ENCODE peak calls at places on chromosomes 12 and 14, in five cellular contexts. M, P, G, H and N are unnamed samples.

GRCh38 chr14:24952851-24953666 is 96.9 kb downstream of the STXBP6 start:
- DNase-seq in M (no peak), G (no peak), H (no peak), P (no peak), N (no peak)

GRCh38 chr12:51788876-51789275 is 59.6 kb downstream of the FIGNL2 start:
- DNase-seq in G (no peak), H (no peak), M (no peak), P (no peak), N (no peak)

GRCh38 chr12:122867701-122868461 is 28.0 kb downstream of the VPS37B start:
- DNase-seq in H (no peak), P (no peak), G (peak), M (peak), N (no peak)

GRCh38 chr12:45166056-45166455 is 49.8 kb upstream of the ANO6 start:
- DNase-seq in G (no peak), P (no peak), H (no peak), M (no peak), N (no peak)

GRCh38 chr12:76329163-76329562 is 19.1 kb downstream of the BBS10 start:
- DNase-seq in P (no peak), G (no peak), H (no peak), M (no peak), N (no peak)

GRCh38 chr14:55867726-55868125 is 250.5 kb upstream of the PELI2 start:
- DNase-seq in H (no peak), P (no peak), G (no peak), M (no peak), N (no peak)

GRCh38 chr12:46959484-46959883 is 119.9 kb upstream of the PCED1B start:
- DNase-seq in P (no peak), H (no peak), G (no peak), M (no peak), N (no peak)

GRCh38 chr12:102960766-102961487 is 3.5 kb downstream of the ASCL1 start:
- DNase-seq in H (no peak), M (no peak), G (no peak), P (no peak), N (peak)

GRCh38 chr12:72560370-72560769 is 288.2 kb downstream of the TRHDE start:
- DNase-seq in H (no peak), M (no peak), G (no peak), P (no peak), N (no peak)

GRCh38 chr12:18653465-18653864 is 84.3 kb downstream of the PLCZ1 start:
- DNase-seq in H (no peak), M (no peak), P (no peak), G (no peak), N (no peak)

GRCh38 chr12:97957109-97957508 is 494.5 kb downstream of the RMST start:
- DNase-seq in G (no peak), M (no peak), P (no peak), H (no peak), N (no peak)

GRCh38 chr12:68939500-68939899 is 6.5 kb upstream of the CPM start:
- DNase-seq in M (no peak), H (no peak), P (no peak), G (no peak), N (no peak)

GRCh38 chr14:23093993-23094665 is 807 bp downstream of the ACIN1 start:
- DNase-seq in M (no peak), G (no peak), P (no peak), H (no peak), N (no peak)

GRCh38 chr14:36069535-36069900 is 107.0 kb downstream of the PTCSC3 start:
- DNase-seq in G (peak), P (peak), H (no peak), M (no peak), N (peak)

GRCh38 chr12:94586589-94587259 is 63.6 kb downstream of the TMCC3 start:
- DNase-seq in G (peak), H (peak), P (peak), M (no peak), N (no peak)

GRCh38 chr14:24159777-24160498 is 1.1 kb upstream of the IRF9 start:
- DNase-seq in H (no peak), G (no peak), P (no peak), M (no peak), N (no peak)

GRCh38 chr12:130830246-130830551 is 8.9 kb downstream of the STX2 start:
- DNase-seq in P (no peak), G (no peak), M (no peak), H (no peak), N (no peak)

GRCh38 chr14:62776300-62776699 is 269.0 kb downstream of the KCNH5 start:
- DNase-seq in M (no peak), H (no peak), G (no peak), P (no peak), N (no peak)

GRCh38 chr14:80446356-80446755 is 235.1 kb upstream of the DIO2 start:
- DNase-seq in M (no peak), H (no peak), P (no peak), G (no peak), N (no peak)

GRCh38 chr12:110269622-110270124 is 11.4 kb upstream of the ATP2A2 start:
- DNase-seq in M (peak), H (no peak), G (no peak), P (no peak), N (no peak)

GRCh38 chr12:95216704-95217376 is 427 bp downstream of the FGD6 start:
- DNase-seq in G (no peak), M (no peak), P (no peak), H (no peak), N (no peak)

GRCh38 chr14:88871429-88871828 is 47.0 kb downstream of the TTC8 start:
- DNase-seq in H (no peak), G (no peak), M (no peak), P (no peak), N (no peak)

DNA sequence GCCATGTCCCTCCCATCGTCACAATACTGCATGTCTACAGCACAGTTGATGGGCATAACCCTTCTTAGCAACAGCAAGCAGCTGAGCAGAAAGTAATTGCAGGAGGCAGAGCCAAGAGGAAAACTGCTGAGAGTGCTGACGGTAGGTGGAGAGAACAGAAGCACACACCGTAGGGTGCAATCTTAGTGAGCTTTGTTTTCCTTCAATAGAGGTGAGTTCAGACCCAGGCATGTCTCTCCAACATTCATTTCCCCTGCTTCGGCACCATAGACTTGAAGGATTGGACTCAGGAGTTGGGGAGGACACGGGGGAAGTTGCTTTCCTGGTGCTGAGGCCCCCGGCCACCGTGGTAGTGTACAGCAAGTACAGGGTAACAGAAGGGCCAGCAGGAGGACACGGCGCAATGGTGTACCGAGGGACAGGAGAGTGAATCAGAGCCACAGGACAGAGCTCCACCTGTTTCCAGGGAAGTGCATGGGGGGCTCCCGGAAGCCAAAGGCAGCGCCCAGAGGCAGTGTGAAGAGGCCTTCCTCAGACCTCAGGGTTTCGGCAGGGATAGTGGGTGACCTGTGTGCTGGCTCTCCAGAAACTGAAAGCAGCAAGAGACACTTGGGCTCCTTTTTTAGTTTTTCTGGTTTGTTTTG is 36.3 kb upstream of the SINHCAF start:
- DNase-seq in G (peak), P (peak), H (no peak), M (no peak), N (no peak)
- TF ChIP-seq CTCF in G (no peak), P (peak), H (no peak), M (no peak), N (no peak)

DNA sequence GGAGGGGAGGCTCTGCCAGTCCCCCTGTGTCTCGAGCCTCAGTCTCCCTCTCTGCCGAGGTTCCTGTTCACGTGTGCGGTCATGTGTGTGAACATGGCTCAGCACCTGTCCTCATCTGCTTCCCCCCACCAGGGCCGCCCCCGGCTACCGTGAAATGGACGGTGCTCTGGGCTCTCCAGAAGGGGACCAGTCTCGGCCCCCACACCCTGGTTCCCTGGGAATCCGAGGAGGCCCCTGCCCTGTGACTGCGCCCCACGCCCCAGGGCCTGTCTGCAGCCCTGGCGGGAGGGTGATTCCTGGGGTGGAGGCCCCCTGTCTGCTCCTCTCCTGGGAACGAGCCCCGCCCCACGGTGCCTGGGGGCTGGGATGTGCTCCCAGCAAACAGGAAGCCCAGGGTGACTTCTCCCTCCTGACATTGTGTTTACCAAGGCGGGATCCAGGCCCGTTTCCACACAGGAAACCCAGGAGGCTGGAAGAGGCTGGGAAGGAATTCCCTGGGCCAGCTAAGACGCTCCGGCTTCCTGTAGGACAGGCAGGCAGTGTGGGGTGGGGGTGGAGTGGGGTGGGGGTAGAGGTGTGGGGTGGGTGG is 46.6 kb downstream of the KIF26A start:
- DNase-seq in G (peak), M (no peak), H (no peak), P (no peak), N (no peak)
- TF ChIP-seq CTCF in G (no peak), M (no peak), H (no peak), P (no peak), N (no peak)

DNA sequence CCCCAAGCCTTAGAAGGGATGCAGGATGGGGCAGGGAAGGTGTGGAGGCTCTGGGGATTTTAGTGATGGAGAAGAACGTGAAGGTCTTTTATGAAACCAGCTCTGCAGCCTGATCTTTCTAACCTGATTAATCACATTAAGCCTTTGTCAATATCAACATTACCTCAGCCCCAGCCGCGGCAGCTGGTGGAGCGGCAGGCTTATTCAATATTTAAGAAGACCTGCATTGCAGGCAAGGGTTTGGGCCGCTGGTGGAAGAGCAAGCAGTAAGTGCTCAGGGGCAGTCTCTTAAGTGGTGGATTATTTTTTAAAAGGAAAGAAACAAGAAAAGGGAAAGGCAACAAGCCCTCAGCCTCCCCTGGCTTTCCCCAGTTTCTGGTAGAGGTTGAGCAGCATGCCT is 16.6 kb downstream of the RPH3A start:
- DNase-seq in H (no peak), G (no peak), M (no peak), P (no peak), N (no peak)
- TF ChIP-seq CTCF in H (no peak), G (no peak), M (no peak), P (no peak), N (no peak)

DNA sequence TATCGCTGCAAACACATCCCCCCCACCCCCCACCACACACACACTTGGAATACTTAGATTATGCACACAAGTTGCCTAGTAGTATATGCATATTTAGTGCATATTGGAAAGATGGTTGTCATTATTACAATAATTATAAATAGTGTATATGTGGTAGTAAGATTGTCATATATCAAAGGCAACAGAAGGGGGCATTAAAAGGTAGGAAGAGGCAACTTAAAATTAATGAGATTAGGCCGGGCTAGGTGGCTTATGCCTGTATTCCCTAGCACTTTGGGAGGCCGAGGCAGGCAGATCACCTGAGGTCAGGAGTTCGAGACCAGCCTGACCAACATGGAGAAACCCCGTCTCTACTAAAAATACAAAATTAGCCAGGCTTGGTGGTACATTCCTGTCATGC is 52.1 kb downstream of the GSC start:
- DNase-seq in M (no peak), P (no peak), G (no peak), H (no peak), N (no peak)
- TF ChIP-seq CTCF in M (no peak), P (no peak), G (no peak), H (no peak), N (no peak)

DNA sequence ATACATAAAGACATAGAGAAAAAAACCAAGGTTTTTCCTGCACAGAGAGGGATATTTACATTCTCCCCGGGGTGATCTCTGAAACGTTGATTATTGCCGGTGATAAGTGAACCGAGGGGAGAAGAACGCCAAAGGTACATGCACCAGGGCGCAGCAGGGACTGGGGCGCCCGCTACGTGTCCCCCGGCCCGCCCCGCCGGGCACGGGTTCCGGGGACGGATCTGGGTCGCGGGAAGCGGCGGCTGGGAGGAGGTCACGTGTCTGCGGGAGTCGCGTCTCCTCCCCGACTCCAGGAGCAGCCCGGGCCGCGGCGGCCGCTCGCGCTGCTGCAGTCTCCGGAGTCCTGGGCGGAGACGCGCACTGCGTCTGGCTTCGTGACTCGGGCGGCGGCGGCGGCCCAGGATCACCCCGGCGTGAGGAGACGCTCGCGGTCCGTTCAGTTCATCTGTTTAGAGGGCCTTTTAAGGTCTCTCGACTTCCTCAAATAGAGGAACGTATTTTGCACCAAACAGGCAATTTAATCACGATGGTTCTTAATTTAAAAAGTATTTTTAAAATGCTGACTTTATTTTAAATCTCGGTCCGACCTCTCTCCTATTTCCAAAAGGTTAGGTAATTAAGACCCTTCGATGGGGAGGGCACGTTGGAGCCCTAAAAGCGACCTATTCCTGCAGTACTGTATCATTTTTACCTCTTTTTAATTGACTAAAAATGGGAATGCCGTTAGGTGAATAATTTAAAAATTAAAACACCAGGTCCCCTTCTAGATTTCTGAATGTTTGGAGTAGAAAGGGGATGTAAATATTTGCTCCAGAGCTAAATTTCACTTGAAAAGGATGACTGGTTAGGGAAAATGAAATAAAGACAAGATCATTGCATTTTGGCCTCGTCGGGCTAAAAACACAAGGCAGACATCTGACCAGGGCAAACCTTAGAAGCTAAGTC is 1.8 kb upstream of the BHLHE41 start:
- DNase-seq in M (peak), H (peak), G (peak), P (no peak), N (peak)
- TF ChIP-seq CTCF in M (no peak), H (peak), G (no peak), P (no peak), N (no peak)

GRCh38 chr14:64968167-64968566 is 4.0 kb downstream of the RAB15 start:
- DNase-seq in H (no peak), M (no peak), G (no peak), P (peak), N (no peak)

GRCh38 chr14:64966976-64967375 is 5.2 kb downstream of the RAB15 start:
- DNase-seq in M (no peak), H (no peak), P (no peak), G (no peak), N (no peak)

GRCh38 chr14:64965356-64966000 is 6.7 kb downstream of the RAB15 start:
- DNase-seq in P (no peak), M (no peak), H (no peak), G (no peak), N (no peak)

GRCh38 chr14:64960762-64961276 is 11.3 kb downstream of the RAB15 start:
- DNase-seq in G (peak), M (no peak), P (no peak), H (no peak), N (no peak)

GRCh38 chr14:64963611-64964010 is 8.5 kb downstream of the RAB15 start:
- DNase-seq in G (no peak), M (no peak), P (no peak), H (no peak), N (no peak)
- TF ChIP-seq CTCF in G (no peak), M (no peak), P (no peak), H (no peak), N (no peak)

DNA sequence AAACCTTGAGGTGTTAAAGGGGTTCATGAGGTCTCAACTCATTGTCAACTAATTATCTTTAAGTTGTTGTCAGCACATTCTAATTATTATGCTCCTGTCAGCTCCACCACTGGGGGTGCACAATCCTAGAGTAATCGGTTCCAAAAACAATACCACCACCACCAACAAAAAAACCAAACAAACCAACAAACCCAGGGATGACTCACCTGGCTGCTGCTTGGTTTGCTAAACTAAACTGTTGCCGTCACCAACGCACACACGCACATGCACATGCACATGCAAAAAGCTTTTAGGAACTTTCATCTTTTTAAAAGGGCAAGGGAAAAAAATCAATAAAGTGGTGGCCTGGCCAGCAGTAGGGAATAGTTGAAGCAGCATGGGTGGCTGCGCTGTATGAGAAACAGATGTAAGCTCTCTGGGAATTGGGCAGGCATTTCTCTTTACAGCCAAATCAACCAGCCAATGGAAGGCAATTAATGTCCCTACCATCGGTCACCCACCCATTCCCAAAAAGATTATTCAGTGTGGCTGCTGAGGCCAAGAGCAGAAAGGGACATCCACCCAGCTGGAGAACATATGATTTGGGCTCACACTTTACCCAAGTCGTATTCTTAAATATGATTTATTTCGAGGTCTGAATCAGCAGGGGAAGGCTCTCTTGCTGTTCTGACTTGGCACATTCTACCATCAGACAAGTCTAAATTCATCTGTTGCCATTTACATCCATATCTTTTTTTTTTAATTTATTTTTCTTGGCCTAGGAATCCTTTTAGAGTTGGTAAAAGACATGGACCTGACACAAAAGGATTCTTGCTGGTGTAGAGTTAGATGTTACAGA is 20.0 kb downstream of the TMEM30B start:
- DNase-seq in M (no peak), G (no peak), H (no peak), P (peak), N (no peak)
- TF ChIP-seq CTCF in M (no peak), G (no peak), H (no peak), P (peak), N (no peak)

GRCh38 chr12:49069507-49070346 is at the start of gene RHEBL1:
- DNase-seq in M (peak), P (peak), G (peak), H (peak), N (peak)
- TF ChIP-seq CTCF in M (no peak), P (no peak), G (no peak), H (no peak), N (no peak)